ENCODE peak calls at places on chromosomes 16 and 17, in ten cellular contexts. O is AG09309, X is SK-N-SH, Q is skeletal muscle cell, S is lung, A is NT2/D1, C is fibroblast of pulmonary artery, M is upper lobe of right lung, R is MM.1S, D is A549. W is an unnamed sample.

GRCh38 chr16:66166451-66166850 is 200.0 kb upstream of the CDH5 start:
- DNase-seq in D (no peak), S (no peak), A (no peak), M (no peak), X (no peak), O (no peak), C (peak), Q (no peak), R (no peak), W (no peak)

GRCh38 chr17:77460514-77461046 is 319.8 kb downstream of the SEC14L1 start:
- DNase-seq in O (no peak), A (no peak), R (no peak), C (no peak), D (no peak), M (no peak), X (no peak), S (no peak), Q (no peak), W (no peak)

GRCh38 chr16:3578610-3579551 is 1.7 kb upstream of the NLRC3 start:
- DNase-seq in S (no peak), M (no peak), D (no peak), X (no peak), A (no peak), C (no peak), O (no peak), Q (no peak), R (peak), W (peak)

GRCh38 chr17:20063665-20064648 is 54.8 kb downstream of the SPECC1 start:
- DNase-seq in R (peak), M (peak), C (peak), Q (peak), O (peak), X (no peak), D (peak), S (peak), A (no peak), W (peak)

GRCh38 chr16:31377210-31377903 is 15.8 kb upstream of the ITGAD start:
- DNase-seq in O (no peak), S (no peak), M (no peak), C (no peak), Q (no peak), A (no peak), R (peak), X (no peak), D (no peak), W (no peak)

GRCh38 chr16:1941924-1942809 is 832 bp downstream of the MSRB1 start:
- DNase-seq in C (peak), X (no peak), M (peak), O (no peak), A (no peak), D (no peak), Q (no peak), S (peak), R (no peak), W (no peak)

GRCh38 chr17:3890082-3890892 is 2.6 kb downstream of the CAMKK1 start:
- DNase-seq in D (peak), R (no peak), O (no peak), C (peak), A (no peak), Q (peak), M (peak), X (peak), S (peak), W (peak)

GRCh38 chr16:81004646-81005353 is 1.9 kb downstream of the CMC2 start:
- DNase-seq in O (peak), M (no peak), C (peak), D (peak), A (no peak), S (no peak), X (peak), Q (no peak), R (peak), W (no peak)

GRCh38 chr16:19175492-19176262 is 7.6 kb downstream of the SYT17 start:
- DNase-seq in D (no peak), M (no peak), A (no peak), S (no peak), X (no peak), R (no peak), C (peak), O (peak), Q (no peak), W (no peak)

GRCh38 chr16:76818611-76819181 is 372.3 kb upstream of the MON1B start:
- DNase-seq in X (no peak), R (no peak), O (no peak), Q (no peak), A (no peak), S (no peak), D (no peak), M (no peak), C (no peak), W (no peak)

GRCh38 chr17:47840742-47841487 is at the start of gene SCRN2:
- DNase-seq in R (peak), X (peak), M (peak), Q (no peak), C (peak), A (peak), S (peak), O (no peak), D (peak), W (peak)

GRCh38 chr17:77827039-77827438 is 131.5 kb upstream of the TNRC6C start:
- DNase-seq in X (no peak), R (no peak), D (no peak), M (peak), S (no peak), Q (no peak), A (no peak), O (no peak), C (no peak), W (no peak)

GRCh38 chr16:17339764-17340541 is 130.8 kb downstream of the XYLT1 start:
- DNase-seq in Q (peak), S (no peak), X (no peak), C (no peak), R (no peak), O (no peak), D (no peak), M (no peak), A (no peak), W (peak)

GRCh38 chr16:69340095-69340644 is 598 bp downstream of the NIP7 start:
- DNase-seq in D (no peak), C (peak), M (no peak), S (no peak), Q (no peak), R (peak), O (no peak), A (no peak), X (no peak), W (no peak)

GRCh38 chr16:2341456-2342447 is 1.2 kb upstream of the ABCA3 start:
- DNase-seq in C (no peak), X (no peak), D (no peak), Q (no peak), A (no peak), M (peak), S (no peak), R (no peak), O (no peak), W (no peak)

GRCh38 chr17:79543566-79543965 is 67.3 kb downstream of the RBFOX3 start:
- DNase-seq in Q (no peak), O (no peak), A (no peak), C (no peak), R (no peak), D (no peak), X (peak), M (no peak), S (no peak), W (no peak)

GRCh38 chr17:53919356-53919755 is 96.6 kb downstream of the KIF2B start:
- DNase-seq in O (no peak), C (no peak), M (no peak), Q (no peak), D (no peak), X (no peak), A (no peak), R (no peak), S (no peak), W (no peak)

GRCh38 chr16:87329436-87330256 is 12.5 kb upstream of the C16orf95 start:
- DNase-seq in Q (no peak), M (peak), O (no peak), X (no peak), R (no peak), A (no peak), S (no peak), D (no peak), C (no peak), W (no peak)

GRCh38 chr16:84177740-84178070 is 9.2 kb downstream of the TAF1C start:
- DNase-seq in S (no peak), C (peak), D (no peak), R (no peak), X (no peak), O (peak), M (no peak), Q (no peak), A (no peak), W (peak)

GRCh38 chr16:84844049-84844350 is 24.2 kb downstream of the CRISPLD2 start:
- DNase-seq in R (no peak), D (no peak), O (no peak), S (no peak), Q (no peak), A (no peak), C (no peak), X (peak), M (no peak), W (no peak)

GRCh38 chr17:72465191-72466024 is 344.6 kb downstream of the SOX9 start:
- DNase-seq in D (peak), R (no peak), C (peak), M (no peak), O (peak), Q (peak), X (no peak), A (no peak), S (no peak), W (peak)

GRCh38 chr16:12582696-12583095 is 221.0 kb downstream of the CPPED1 start:
- DNase-seq in R (no peak), S (no peak), X (no peak), M (no peak), A (no peak), C (no peak), O (no peak), Q (no peak), D (no peak), W (no peak)

GRCh38 chr16:4450921-4451619 is 23.4 kb downstream of the NMRAL1 start:
- DNase-seq in M (no peak), C (no peak), X (no peak), A (no peak), R (no peak), S (no peak), O (no peak), D (no peak), Q (no peak), W (no peak)

GRCh38 chr17:16987830-16988601 is 16.1 kb upstream of the TNFRSF13B start:
- DNase-seq in X (no peak), A (peak), C (peak), R (peak), O (peak), Q (peak), D (peak), S (peak), M (peak), W (peak)

GRCh38 chr17:50514936-50515702 is 6.9 kb downstream of the MYCBPAP start:
- DNase-seq in M (no peak), C (peak), D (no peak), S (no peak), A (peak), Q (peak), O (no peak), X (no peak), R (no peak), W (peak)

GRCh38 chr17:42221886-42222745 is 27.8 kb upstream of the GHDC start:
- DNase-seq in Q (no peak), O (no peak), D (peak), R (peak), M (no peak), C (peak), A (peak), S (no peak), X (peak), W (no peak)

GRCh38 chr17:50657054-50657453 is 22.4 kb downstream of the ABCC3 start:
- DNase-seq in X (no peak), R (no peak), C (no peak), Q (no peak), S (no peak), A (no peak), M (no peak), D (no peak), O (no peak), W (no peak)

GRCh38 chr16:21946889-21947635 is 6.1 kb upstream of the UQCRC2 start:
- DNase-seq in O (no peak), C (no peak), D (no peak), X (no peak), A (no peak), S (no peak), M (no peak), R (peak), Q (no peak), W (no peak)

GRCh38 chr17:78862073-78863023 is 21.7 kb upstream of the USP36 start:
- DNase-seq in C (peak), S (peak), Q (peak), M (peak), X (no peak), R (no peak), A (no peak), D (peak), O (peak), W (peak)

GRCh38 chr16:56930516-56931252 is 1.3 kb upstream of the HERPUD1 start:
- DNase-seq in S (no peak), X (no peak), M (no peak), Q (no peak), A (no peak), R (peak), O (no peak), C (no peak), D (no peak), W (no peak)

GRCh38 chr17:68107373-68107772 is 71.8 kb downstream of the KPNA2 start:
- DNase-seq in X (no peak), S (no peak), D (no peak), O (no peak), R (no peak), C (no peak), Q (no peak), A (no peak), M (no peak), W (no peak)

GRCh38 chr16:58678716-58679115 is 5.9 kb downstream of the SLC38A7 start:
- DNase-seq in X (no peak), A (no peak), Q (no peak), C (peak), O (no peak), D (no peak), S (no peak), M (no peak), R (no peak), W (no peak)

GRCh38 chr16:12869681-12870427 is 31.5 kb upstream of the SHISA9 start:
- DNase-seq in Q (no peak), S (no peak), O (no peak), M (no peak), A (no peak), R (no peak), C (no peak), D (no peak), X (no peak), W (no peak)

GRCh38 chr16:85029413-85029794 is 1.8 kb downstream of the KIAA0513 start:
- DNase-seq in O (no peak), R (peak), S (no peak), A (no peak), M (no peak), Q (no peak), D (no peak), C (no peak), X (peak), W (peak)

GRCh38 chr16:6018848-6019489 is 921.4 kb upstream of the EEF2KMT start:
- DNase-seq in O (no peak), M (no peak), S (no peak), X (peak), R (no peak), C (no peak), D (no peak), Q (no peak), A (no peak), W (no peak)

GRCh38 chr16:10932959-10933710 is 9.1 kb downstream of the DEXI start:
- DNase-seq in C (no peak), R (no peak), O (no peak), M (peak), D (no peak), X (no peak), A (no peak), Q (no peak), S (no peak), W (no peak)

GRCh38 chr16:55249361-55249760 is 74.6 kb upstream of the IRX6 start:
- DNase-seq in S (no peak), D (no peak), R (no peak), A (no peak), M (no peak), Q (no peak), X (no peak), C (no peak), O (no peak), W (no peak)

GRCh38 chr16:31079342-31079944 is 5.2 kb downstream of the ZNF646 start:
- DNase-seq in Q (no peak), O (no peak), C (no peak), X (no peak), R (no peak), D (no peak), S (no peak), A (no peak), M (no peak), W (no peak)

GRCh38 chr16:275041-275621 is 613 bp downstream of the RGS11 start:
- DNase-seq in A (no peak), D (no peak), O (no peak), X (peak), S (no peak), C (no peak), M (peak), Q (no peak), R (no peak), W (no peak)
- H3K4me3 ChIP-seq in A (peak), D (peak), O (peak), X (no peak), S (peak), C (peak), M (peak), Q (peak), R (no peak), W (no peak)

DNA sequence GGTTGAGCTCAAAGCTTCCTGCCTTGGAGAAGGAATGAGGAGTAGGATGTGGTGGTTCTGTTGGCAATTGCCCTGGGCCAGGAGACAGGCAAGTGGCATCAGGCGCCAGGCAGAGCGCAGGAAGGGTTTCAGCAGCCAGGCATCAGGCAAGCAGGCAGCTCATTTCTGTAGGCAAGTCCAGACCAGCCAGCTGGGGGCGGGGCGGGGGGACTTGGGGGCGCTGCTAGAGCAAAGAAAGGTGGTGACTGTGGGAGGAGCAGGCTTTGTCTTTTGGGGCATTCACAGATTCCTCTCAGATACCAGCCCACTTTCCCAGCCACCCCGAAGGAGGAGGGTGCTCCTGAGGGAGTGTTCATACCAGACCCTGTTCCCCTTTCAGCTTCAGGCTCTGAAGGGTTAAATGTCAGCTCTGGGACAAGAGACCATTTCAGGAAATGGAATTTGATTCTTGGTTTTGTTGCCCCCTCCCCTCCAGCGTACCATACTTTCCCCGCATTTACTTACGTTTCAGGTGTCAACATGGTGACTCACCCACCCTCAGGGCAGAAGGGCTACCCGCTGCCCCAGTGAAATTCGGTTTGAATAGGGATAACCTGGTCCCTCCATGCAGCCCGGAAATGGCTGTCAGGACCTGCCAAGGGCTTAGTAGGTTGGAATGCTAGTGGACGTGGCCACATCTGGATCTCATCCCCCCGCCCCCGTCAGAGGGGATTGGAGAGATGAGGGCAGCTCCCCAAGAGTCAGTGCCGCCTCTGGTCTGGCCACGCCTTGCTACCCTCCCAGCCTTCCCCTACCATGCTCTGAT is 13.2 kb downstream of the NGFR start:
- DNase-seq in C (no peak), R (no peak), Q (no peak), X (peak), S (no peak), D (peak), O (no peak), A (peak), M (no peak), W (no peak)
- H3K4me3 ChIP-seq in C (no peak), R (no peak), Q (no peak), X (no peak), S (no peak), D (no peak), O (no peak), A (peak), M (no peak), W (no peak)

GRCh38 chr17:7943291-7943690 is 11.3 kb downstream of the CNTROB start:
- DNase-seq in Q (no peak), O (no peak), D (no peak), M (no peak), C (no peak), A (no peak), X (no peak), R (no peak), S (no peak), W (no peak)
- H3K4me3 ChIP-seq in Q (no peak), O (no peak), D (no peak), M (no peak), C (no peak), A (no peak), X (no peak), R (no peak), S (no peak), W (no peak)

DNA sequence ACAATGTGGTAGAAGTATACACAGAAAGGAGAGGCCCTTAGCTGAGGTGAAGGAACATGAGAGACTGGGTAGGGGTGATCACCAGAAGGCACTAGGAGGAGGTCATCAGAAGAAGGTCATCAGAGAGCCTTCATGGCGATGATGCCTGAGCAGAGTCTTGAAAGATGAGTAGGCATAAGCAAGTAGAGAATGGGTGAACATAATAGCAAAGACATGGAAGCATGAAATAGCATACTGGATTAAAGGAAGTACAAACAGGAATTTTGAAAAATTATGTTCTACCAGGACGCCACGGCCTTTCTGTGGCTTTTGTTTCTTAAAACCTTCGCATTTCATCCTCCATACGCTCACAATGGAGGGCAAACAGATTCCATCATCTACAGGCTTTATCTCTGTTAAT is 2.9 kb downstream of the IKZF3 start:
- DNase-seq in X (no peak), Q (no peak), S (no peak), R (peak), D (no peak), O (no peak), A (no peak), C (no peak), M (no peak), W (no peak)
- H3K4me3 ChIP-seq in X (no peak), Q (no peak), S (no peak), R (peak), D (no peak), O (no peak), A (no peak), C (no peak), M (peak), W (no peak)

GRCh38 chr17:64778102-64778366 is 115.9 kb upstream of the SMURF2 start:
- DNase-seq in C (no peak), X (peak), O (no peak), D (no peak), M (no peak), Q (no peak), S (no peak), R (no peak), A (no peak), W (no peak)
- H3K4me3 ChIP-seq in C (no peak), X (no peak), O (no peak), D (no peak), M (peak), Q (no peak), S (peak), R (peak), A (peak), W (peak)

W was measured in astrocyte.